ENCODE peak calls at places on chromosome 22, in seven cellular contexts. K, O, R, I, Z, L and N are unnamed samples.

GRCh38 chr22:25068701-25069100 is 116.2 kb downstream of the KIAA1671 start:
- DNase-seq in K (no peak), O (no peak), R (peak; percentile 9), I (no peak), Z (peak; percentile 38), L (no peak), N (no peak)

GRCh38 chr22:43889366-43890253 is 2.2 kb downstream of the PNPLA5 start:
- DNase-seq in K (no peak), O (peak; percentile 67), R (no peak), I (peak; percentile 40), Z (peak; percentile 38), L (no peak), N (no peak)

GRCh38 chr22:25357606-25358420 is 138.4 kb downstream of the CRYBB2 start:
- DNase-seq in K (no peak), O (no peak), R (no peak), I (no peak), Z (no peak), L (no peak), N (no peak)

GRCh38 chr22:37996079-37996478 is 11.7 kb upstream of the SOX10 start:
- DNase-seq in K (no peak), O (peak; percentile 68), R (no peak), I (no peak), Z (no peak), L (no peak), N (no peak)

GRCh38 chr22:36303874-36304273 is 50.9 kb downstream of the APOL1 start:
- DNase-seq in K (peak; percentile 54), O (no peak), R (no peak), I (no peak), Z (no peak), L (no peak), N (no peak)

GRCh38 chr22:37267128-37267587 is 15.2 kb upstream of the CYTH4 start:
- DNase-seq in K (peak; percentile 80), O (peak; percentile 91), R (peak; percentile 63), I (peak; percentile 88), Z (peak; percentile 58), L (peak; percentile 67), N (peak; percentile 83)

GRCh38 chr22:35065796-35066218 is at the start of gene ISX:
- DNase-seq in K (no peak), O (no peak), R (no peak), I (no peak), Z (no peak), L (peak; percentile 26), N (peak; percentile 31)

GRCh38 chr22:17087176-17088131 is 2.7 kb downstream of the IL17RA start:
- DNase-seq in K (no peak), O (peak; percentile 35), R (no peak), I (no peak), Z (no peak), L (no peak), N (no peak)

GRCh38 chr22:43131773-43132501 is 11.3 kb downstream of the MCAT start:
- DNase-seq in K (no peak), O (no peak), R (no peak), I (no peak), Z (no peak), L (no peak), N (no peak)

GRCh38 chr22:25668437-25668836 is 73.6 kb upstream of the MYO18B start:
- DNase-seq in K (peak; percentile 6), O (no peak), R (no peak), I (no peak), Z (no peak), L (no peak), N (no peak)

GRCh38 chr22:27397948-27398330 is 403.6 kb downstream of the MN1 start:
- DNase-seq in K (no peak), O (no peak), R (no peak), I (no peak), Z (peak; percentile 87), L (no peak), N (no peak)

GRCh38 chr22:30474683-30475424 is 3.0 kb upstream of the SEC14L3 start:
- DNase-seq in K (peak; percentile 68), O (no peak), R (no peak), I (no peak), Z (no peak), L (no peak), N (no peak)

GRCh38 chr22:37425800-37426531 is 1.3 kb downstream of the ELFN2 start:
- DNase-seq in K (no peak), O (peak; percentile 76), R (no peak), I (peak; percentile 76), Z (no peak), L (no peak), N (peak; percentile 32)

GRCh38 chr22:27706489-27706888 is 95.1 kb downstream of the MN1 start:
- DNase-seq in K (no peak), O (no peak), R (no peak), I (no peak), Z (no peak), L (no peak), N (no peak)

GRCh38 chr22:30298005-30298701 is 8.8 kb upstream of the CASTOR1 start:
- DNase-seq in K (peak; percentile 81), O (no peak), R (no peak), I (no peak), Z (no peak), L (no peak), N (no peak)

GRCh38 chr22:37739000-37739399 is 42.2 kb downstream of the TRIOBP start:
- DNase-seq in K (no peak), O (no peak), R (no peak), I (no peak), Z (peak; percentile 91), L (no peak), N (no peak)

GRCh38 chr22:43996981-43997265 is 27.2 kb upstream of the PARVB start:
- DNase-seq in K (no peak), O (peak; percentile 76), R (no peak), I (peak; percentile 67), Z (no peak), L (no peak), N (no peak)

GRCh38 chr22:31970490-31971444 is 26.4 kb downstream of the YWHAH start:
- DNase-seq in K (peak; percentile 96), O (peak; percentile 99), R (peak; percentile 87), I (peak; percentile 92), Z (peak; percentile 90), L (peak; percentile 93), N (peak; percentile 95)

GRCh38 chr22:33204408-33204807 is 146.2 kb upstream of the SYN3 start:
- DNase-seq in K (no peak), O (no peak), R (no peak), I (no peak), Z (no peak), L (no peak), N (no peak)

GRCh38 chr22:33213383-33214075 is 155.3 kb upstream of the SYN3 start:
- DNase-seq in K (no peak), O (no peak), R (no peak), I (no peak), Z (no peak), L (no peak), N (no peak)

GRCh38 chr22:33210129-33210784 is 152.1 kb upstream of the SYN3 start:
- DNase-seq in K (peak; percentile 51), O (peak; percentile 85), R (no peak), I (peak; percentile 64), Z (no peak), L (peak; percentile 11), N (peak; percentile 47)
- TF ChIP-seq CTCF in K (peak; percentile 40), O (peak; percentile 85), R (peak; percentile 21), I (peak; percentile 70), Z (peak; percentile 34), L (peak; percentile 66), N (peak; percentile 70)

GRCh38 chr22:29156507-29156906 is 49.2 kb upstream of the EMID1 start:
- DNase-seq in K (no peak), O (peak; percentile 86), R (no peak), I (peak; percentile 64), Z (no peak), L (no peak), N (peak; percentile 49)
- TF ChIP-seq CTCF in K (no peak), O (peak; percentile 67), R (no peak), I (peak; percentile 36), Z (no peak), L (no peak), N (no peak)

DNA sequence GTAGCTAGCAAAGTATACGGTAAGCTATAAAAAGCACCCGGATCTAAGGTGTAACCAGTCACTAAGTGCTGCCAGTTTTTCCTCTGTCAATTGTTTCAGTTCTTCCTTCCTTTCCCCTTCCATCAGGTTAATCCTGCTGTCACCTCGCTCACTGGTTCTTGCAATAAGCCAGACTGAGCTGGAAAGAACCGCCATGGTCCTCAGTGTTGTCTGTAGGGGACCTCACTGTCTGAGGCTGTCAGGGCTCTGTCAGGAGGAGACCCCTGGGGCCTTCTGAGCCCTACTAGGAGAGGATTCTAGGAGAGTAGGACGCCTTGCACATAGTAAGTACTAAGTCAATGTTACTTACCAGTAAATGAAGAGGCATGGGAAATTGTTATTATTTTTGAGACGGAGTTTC is 1.4 kb upstream of the TBC1D22A start:
- DNase-seq in K (no peak), O (no peak), R (no peak), I (peak; percentile 26), Z (no peak), L (no peak), N (no peak)
- TF ChIP-seq CTCF in K (no peak), O (no peak), R (no peak), I (no peak), Z (no peak), L (no peak), N (no peak)

GRCh38 chr22:21766933-21767462 is 31.4 kb upstream of the YPEL1 start:
- DNase-seq in K (no peak), O (no peak), R (peak; percentile 51), I (no peak), Z (no peak), L (no peak), N (no peak)

GRCh38 chr22:21765909-21766529 is 30.4 kb upstream of the YPEL1 start:
- DNase-seq in K (no peak), O (no peak), R (no peak), I (no peak), Z (no peak), L (no peak), N (no peak)

GRCh38 chr22:21775061-21775460 is 39.5 kb upstream of the YPEL1 start:
- DNase-seq in K (no peak), O (no peak), R (no peak), I (no peak), Z (no peak), L (no peak), N (no peak)

GRCh38 chr22:21768435-21768834 is 32.8 kb upstream of the YPEL1 start:
- DNase-seq in K (no peak), O (no peak), R (no peak), I (no peak), Z (no peak), L (no peak), N (no peak)

GRCh38 chr22:21771631-21771976 is 36.0 kb upstream of the YPEL1 start:
- DNase-seq in K (no peak), O (no peak), R (no peak), I (no peak), Z (no peak), L (no peak), N (no peak)
- TF ChIP-seq CTCF in K (no peak), O (no peak), R (no peak), I (no peak), Z (no peak), L (no peak), N (no peak)

GRCh38 chr22:28829358-28830181 is 29.2 kb upstream of the XBP1 start:
- DNase-seq in K (peak; percentile 74), O (peak; percentile 91), R (peak; percentile 60), I (peak; percentile 86), Z (peak; percentile 84), L (peak; percentile 62), N (peak; percentile 78)
- TF ChIP-seq CTCF in K (peak; percentile 95), O (peak; percentile 99), R (peak; percentile 99), I (peak; percentile 100), Z (peak; percentile 99), L (peak; percentile 98), N (peak; percentile 98)